ENCODE peak calls at places on chromosome 1, in six cellular contexts. X, Z, V, Q, O and K are unnamed samples.

GRCh38 chr1:91997607-91998195 is 32.1 kb upstream of the EPHX4 start:
- DNase-seq in X (no peak), Z (peak; percentile 68), V (no peak), Q (no peak), O (peak; percentile 76), K (no peak)

GRCh38 chr1:173164686-173165085 is 42.4 kb downstream of the TNFSF4 start:
- DNase-seq in X (no peak), Z (no peak), V (no peak), Q (no peak), O (no peak), K (no peak)

GRCh38 chr1:58402444-58402843 is 144.1 kb downstream of the OMA1 start:
- DNase-seq in X (no peak), Z (peak; percentile 26), V (no peak), Q (no peak), O (no peak), K (no peak)

GRCh38 chr1:118154220-118154619 is 30.8 kb downstream of the SPAG17 start:
- DNase-seq in X (no peak), Z (peak; percentile 1), V (no peak), Q (no peak), O (peak; percentile 42), K (no peak)

GRCh38 chr1:24364605-24364974 is 45.4 kb downstream of the GRHL3 start:
- DNase-seq in X (no peak), Z (no peak), V (no peak), Q (no peak), O (peak; percentile 76), K (no peak)

GRCh38 chr1:15139654-15140350 is 13.7 kb upstream of the TMEM51 start:
- DNase-seq in X (no peak), Z (peak; percentile 6), V (no peak), Q (no peak), O (peak; percentile 58), K (no peak)

GRCh38 chr1:153728305-153729066 is 636 bp downstream of the INTS3 start:
- DNase-seq in X (peak; percentile 80), Z (peak; percentile 48), V (peak; percentile 68), Q (peak; percentile 60), O (peak; percentile 47), K (peak; percentile 30)

GRCh38 chr1:3195480-3195815 is 126.4 kb downstream of the PRDM16 start:
- DNase-seq in X (no peak), Z (no peak), V (no peak), Q (no peak), O (no peak), K (no peak)

GRCh38 chr1:44089371-44090070 is 29.1 kb upstream of the KLF17 start:
- DNase-seq in X (no peak), Z (no peak), V (no peak), Q (peak; percentile 52), O (peak; percentile 56), K (no peak)

GRCh38 chr1:172699111-172699510 is 40.2 kb downstream of the FASLG start:
- DNase-seq in X (no peak), Z (peak; percentile 65), V (no peak), Q (no peak), O (peak; percentile 96), K (no peak)

GRCh38 chr1:234515411-234515810 is 36.4 kb upstream of the TARBP1 start:
- DNase-seq in X (no peak), Z (peak; percentile 59), V (no peak), Q (no peak), O (peak; percentile 54), K (no peak)

GRCh38 chr1:82030830-82031229 is 230.1 kb downstream of the ADGRL2 start:
- DNase-seq in X (no peak), Z (no peak), V (no peak), Q (no peak), O (no peak), K (no peak)

GRCh38 chr1:203556047-203556851 is 62.3 kb downstream of the OPTC start:
- DNase-seq in X (peak; percentile 84), Z (peak; percentile 85), V (peak; percentile 74), Q (peak; percentile 98), O (no peak), K (no peak)

GRCh38 chr1:35452086-35452485 is 105.1 kb downstream of the KIAA0319L start:
- DNase-seq in X (peak; percentile 80), Z (peak; percentile 72), V (peak; percentile 57), Q (no peak), O (no peak), K (no peak)
- H3K27ac ChIP-seq in X (peak overlapping the region; percentile 47), Z (peak overlapping the region; percentile 68), V (no peak overlapping the region), Q (no peak overlapping the region), O (no peak overlapping the region), K (no peak overlapping the region)

GRCh38 chr1:165697491-165697880 is 876 bp downstream of the ALDH9A1 start:
- DNase-seq in X (no peak), Z (no peak), V (no peak), Q (no peak), O (peak; percentile 27), K (no peak)
- H3K27ac ChIP-seq in X (peak overlapping the region; percentile 95), Z (peak overlapping the region; percentile 94), V (peak overlapping the region; percentile 91), Q (peak overlapping the region; percentile 79), O (peak overlapping the region; percentile 76), K (peak overlapping the region; percentile 86)

GRCh38 chr1:93082313-93082712 is 3.2 kb downstream of the MTF2 start:
- DNase-seq in X (no peak), Z (no peak), V (no peak), Q (no peak), O (no peak), K (no peak)
- H3K27ac ChIP-seq in X (no peak overlapping the region), Z (no peak overlapping the region), V (no peak overlapping the region), Q (peak overlapping the region; percentile 82), O (no peak overlapping the region), K (no peak overlapping the region)

GRCh38 chr1:61083014-61083798 is 845 bp downstream of the NFIA start:
- DNase-seq in X (peak; percentile 73), Z (no peak), V (peak; percentile 70), Q (no peak), O (peak; percentile 33), K (peak; percentile 48)
- H3K27ac ChIP-seq in X (peak overlapping the region; percentile 99), Z (no peak overlapping the region), V (peak overlapping the region; percentile 97), Q (no peak overlapping the region), O (peak overlapping the region; percentile 8), K (peak overlapping the region; percentile 90)

GRCh38 chr1:220691039-220691684 is 999 bp downstream of the C1orf115 start:
- DNase-seq in X (no peak), Z (no peak), V (no peak), Q (no peak), O (no peak), K (no peak)
- H3K27ac ChIP-seq in X (no peak overlapping the region), Z (no peak overlapping the region), V (no peak overlapping the region), Q (no peak overlapping the region), O (no peak overlapping the region), K (no peak overlapping the region)

GRCh38 chr1:229204863-229205777 is 65.8 kb upstream of the RAB4A start:
- DNase-seq in X (peak; percentile 70), Z (peak; percentile 82), V (no peak), Q (no peak), O (no peak), K (no peak)
- H3K27ac ChIP-seq in X (peak overlapping the region; percentile 73), Z (peak overlapping the region; percentile 59), V (no peak overlapping the region), Q (no peak overlapping the region), O (no peak overlapping the region), K (peak overlapping the region; percentile 38)